ENCODE peak calls at places on chromosomes 5 and 9, in seven cellular contexts. E is stomach, X is GM12892, V is GM23338, Z is SK-N-SH, K is upper lobe of left lung, U is HepG2. W is an unnamed sample.

GRCh38 chr5:27191786-27192505 is 153.6 kb upstream of the CDH9 start:
- DNase-seq in X (no peak), U (no peak), E (no peak), K (no peak), V (no peak), Z (no peak), W (no peak)

GRCh38 chr9:71326360-71326759 is 204.9 kb upstream of the TRPM3 start:
- DNase-seq in X (no peak), V (no peak), K (no peak), E (no peak), U (no peak), Z (no peak), W (no peak)

GRCh38 chr9:36091028-36091953 is 45.2 kb upstream of the GLIPR2 start:
- DNase-seq in X (no peak), Z (no peak), K (no peak), E (peak; percentile 57), U (peak; percentile 63), V (peak; percentile 60), W (peak; percentile 83)

GRCh38 chr5:109365653-109366052 is 44.1 kb downstream of the PJA2 start:
- DNase-seq in U (no peak), X (no peak), K (no peak), E (no peak), V (no peak), Z (no peak), W (no peak)

GRCh38 chr9:109817846-109818472 is 38.0 kb downstream of the PALM2AKAP2 start:
- DNase-seq in E (peak; percentile 61), X (peak; percentile 7), V (peak; percentile 97), Z (peak; percentile 45), U (peak; percentile 83), K (peak; percentile 67), W (peak; percentile 88)

GRCh38 chr9:76373173-76373771 is 21.0 kb downstream of the RFK start:
- DNase-seq in E (peak; percentile 85), K (peak; percentile 68), U (peak; percentile 93), V (no peak), Z (no peak), X (no peak), W (no peak)

GRCh38 chr5:122915717-122916399 is 70.4 kb downstream of the SNX24 start:
- DNase-seq in V (no peak), E (no peak), K (no peak), Z (no peak), X (peak; percentile 5), U (peak; percentile 13), W (no peak)

GRCh38 chr9:112048924-112049785 is 125.9 kb downstream of the SUSD1 start:
- DNase-seq in E (peak; percentile 39), K (no peak), V (no peak), Z (no peak), X (no peak), U (no peak), W (no peak)

GRCh38 chr5:95958308-95959014 is 3.2 kb downstream of the ELL2 start:
- DNase-seq in U (peak; percentile 65), X (no peak), K (peak; percentile 34), E (peak; percentile 43), V (peak; percentile 27), Z (no peak), W (no peak)

GRCh38 chr5:133890776-133891280 is 77.6 kb downstream of the C5orf15 start:
- DNase-seq in U (no peak), V (no peak), X (no peak), E (no peak), K (no peak), Z (no peak), W (no peak)

GRCh38 chr5:14009575-14009974 is 65.1 kb upstream of the DNAH5 start:
- DNase-seq in E (no peak), K (no peak), Z (no peak), V (no peak), U (no peak), X (no peak), W (no peak)

GRCh38 chr9:115393976-115394775 is 276.2 kb upstream of the TNC start:
- DNase-seq in K (no peak), X (no peak), E (no peak), V (no peak), U (no peak), Z (no peak), W (no peak)

GRCh38 chr5:61052870-61053269 is 107.9 kb downstream of the NDUFAF2 start:
- DNase-seq in X (no peak), Z (no peak), V (no peak), K (no peak), U (peak; percentile 54), E (no peak), W (peak; percentile 5)

DNA sequence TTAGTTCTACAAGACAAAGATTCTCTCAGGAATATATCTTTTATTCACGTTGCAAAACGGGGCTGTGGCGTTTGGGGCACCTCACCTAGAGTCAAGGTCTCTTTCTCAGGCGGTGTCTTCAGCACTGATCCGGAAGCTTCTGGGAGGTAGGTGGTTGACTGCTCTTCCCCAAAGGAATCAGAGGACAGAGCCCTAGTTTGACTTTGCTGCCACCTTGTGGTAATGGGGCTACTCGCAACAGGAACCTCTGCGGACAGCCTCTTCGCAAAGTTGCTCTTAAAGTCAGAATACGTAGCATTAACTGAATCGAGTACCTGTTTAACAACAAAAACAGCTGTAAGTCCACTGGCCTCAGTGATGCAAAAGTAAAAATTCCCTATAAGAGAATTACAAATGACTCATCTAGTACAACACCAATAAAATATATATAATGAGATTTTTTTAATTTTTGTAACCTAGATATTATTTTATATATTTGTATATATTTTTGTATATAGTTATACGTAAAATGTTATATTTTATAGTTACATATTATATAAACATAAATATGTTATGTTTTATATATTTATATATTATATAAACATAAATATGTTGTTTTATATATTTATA is 13.3 kb upstream of the GPX8 start:
- DNase-seq in X (peak; percentile 4), V (peak; percentile 95), Z (peak; percentile 60), E (peak; percentile 82), K (peak; percentile 70), U (peak; percentile 71), W (peak; percentile 92)
- TF ChIP-seq POLR2AphosphoS5 in X (no peak), V (no peak), Z (no peak), E (no peak), K (no peak), U (no peak), W (no peak)

DNA sequence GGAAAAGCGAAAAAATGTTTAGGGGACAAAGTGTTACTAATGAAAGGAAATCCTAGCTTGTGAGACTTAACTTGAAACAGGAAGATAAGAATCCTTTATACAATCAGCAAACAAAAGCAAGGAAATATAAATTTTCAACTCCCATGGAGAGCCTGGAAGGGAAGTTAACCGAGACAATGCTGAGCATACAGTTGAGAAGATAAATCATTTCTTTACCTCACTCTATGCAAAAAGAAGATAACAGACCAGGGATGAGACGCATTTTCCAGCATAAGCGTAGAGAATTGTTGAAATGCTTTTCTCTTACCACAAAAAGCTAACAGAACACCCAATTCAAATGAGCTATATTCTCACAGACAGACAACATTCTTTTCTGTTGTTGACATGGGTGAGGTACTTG is 309.6 kb downstream of the CWC27 start:
- DNase-seq in Z (no peak), E (no peak), V (no peak), K (no peak), X (no peak), U (no peak), W (peak; percentile 67)
- TF ChIP-seq POLR2AphosphoS5 in Z (no peak), E (no peak), V (no peak), K (no peak), X (no peak), U (no peak), W (no peak)

GRCh38 chr5:140630296-140630695 is 2.7 kb downstream of the CD14 start:
- DNase-seq in V (no peak), Z (no peak), U (no peak), K (no peak), E (no peak), X (no peak), W (no peak)

GRCh38 chr5:140632366-140633080 is 452 bp downstream of the CD14 start:
- DNase-seq in X (peak; percentile 46), Z (no peak), E (peak; percentile 58), V (peak; percentile 23), K (peak; percentile 67), U (no peak), W (peak; percentile 67)

GRCh38 chr5:140633081-140633471 is at the start of gene CD14:
- DNase-seq in K (peak; percentile 82), U (peak; percentile 53), Z (no peak), E (peak; percentile 32), V (peak; percentile 6), X (no peak), W (no peak)

GRCh38 chr5:140631063-140631462 is 1.9 kb downstream of the CD14 start:
- DNase-seq in V (no peak), U (no peak), K (peak; percentile 51), E (no peak), X (no peak), Z (no peak), W (no peak)

DNA sequence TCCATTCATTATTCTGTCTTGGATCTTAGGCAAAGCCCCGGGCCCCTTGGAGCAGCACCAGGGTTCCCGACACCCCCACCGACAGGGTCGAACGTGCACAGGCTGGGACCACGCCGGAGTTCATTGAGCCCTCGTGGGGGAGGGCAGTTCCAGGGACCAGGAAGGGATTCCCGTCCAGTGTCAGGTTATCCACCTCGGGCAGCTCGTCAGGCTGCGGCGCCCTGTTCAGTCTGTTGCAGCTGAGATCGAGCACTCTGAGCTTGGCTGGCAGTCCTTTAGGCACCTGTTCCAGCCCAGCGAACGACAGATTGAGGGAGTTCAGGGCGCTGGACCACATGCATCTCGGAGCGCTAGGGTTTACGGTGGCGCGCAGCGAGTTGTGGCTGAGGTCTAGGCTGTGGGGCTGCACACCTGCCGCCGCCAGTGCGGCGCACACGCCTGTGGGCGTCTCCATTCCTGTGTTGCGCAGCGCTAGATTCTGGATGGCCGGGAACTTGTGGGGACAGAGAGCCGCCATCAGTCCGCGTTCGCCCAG is 1.1 kb downstream of the CD14 start:
- DNase-seq in Z (no peak), K (no peak), E (no peak), U (no peak), V (peak; percentile 8), X (peak; percentile 33), W (no peak)
- TF ChIP-seq POLR2AphosphoS5 in Z (no peak), K (no peak), E (no peak), U (no peak), V (no peak), X (no peak), W (no peak)

GRCh38 chr9:110828148-110828730 is 159.6 kb downstream of the MUSK start:
- DNase-seq in X (no peak), K (no peak), E (no peak), U (no peak), Z (no peak), V (peak; percentile 11), W (no peak)

GRCh38 chr9:110832916-110833315 is 164.3 kb downstream of the MUSK start:
- DNase-seq in X (no peak), V (no peak), U (no peak), Z (no peak), K (no peak), E (no peak), W (no peak)

GRCh38 chr9:110835859-110836271 is 167.3 kb downstream of the MUSK start:
- DNase-seq in E (no peak), Z (no peak), X (no peak), U (no peak), V (peak; percentile 1), K (no peak), W (no peak)

GRCh38 chr9:110835404-110835803 is 166.8 kb downstream of the MUSK start:
- DNase-seq in K (no peak), E (no peak), U (peak; percentile 3), X (no peak), V (peak; percentile 25), Z (no peak), W (no peak)

DNA sequence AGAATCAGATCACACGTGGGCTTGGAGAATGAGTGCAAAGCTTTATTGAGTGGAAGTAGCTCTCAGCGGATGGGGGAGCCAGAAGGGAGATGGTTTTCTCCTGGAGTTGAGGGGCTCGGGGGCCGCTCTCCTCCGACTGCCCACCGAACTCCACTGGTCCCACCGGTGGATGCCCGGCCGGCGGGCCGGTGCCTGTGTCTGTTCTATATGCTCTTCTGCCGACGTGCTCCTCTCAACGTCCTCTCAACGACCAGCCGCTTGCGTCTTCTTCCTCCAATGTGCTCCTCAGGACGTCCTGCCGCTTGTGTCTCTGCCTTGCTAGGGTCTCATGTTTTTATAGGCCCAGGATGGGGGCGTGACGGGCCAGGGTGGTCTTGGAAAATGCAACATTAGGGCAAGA is 161.9 kb downstream of the MUSK start:
- DNase-seq in Z (no peak), K (no peak), E (no peak), X (no peak), V (no peak), U (no peak), W (no peak)
- TF ChIP-seq POLR2AphosphoS5 in Z (no peak), K (no peak), E (no peak), X (no peak), V (no peak), U (no peak), W (no peak)

W was measured in endothelial cell of umbilical vein.